ENCODE peak calls at places on chromosomes 5 and 9, in six cellular contexts. One of them, this sample, is unnamed. For H3K36me3, the result is how much of the 10 kb centered on the place peaks cover.

GRCh38 chr5:147611483-147611882 is 101.6 kb upstream of the DPYSL3 start:
- DNase-seq in aorta: no peak
- DNase-seq in upper lobe of left lung: no peak
- DNase-seq in body of pancreas: no peak
- DNase-seq in GM23338: peak
- DNase-seq in HAP-1: no peak
- DNase-seq in this sample: no peak

GRCh38 chr5:66805514-66806430 is 209.6 kb downstream of the MAST4 start:
- DNase-seq in upper lobe of left lung: no peak
- DNase-seq in GM23338: no peak
- DNase-seq in body of pancreas: no peak
- DNase-seq in aorta: no peak
- DNase-seq in HAP-1: no peak
- DNase-seq in this sample: no peak

GRCh38 chr9:95025213-95026170 is 292.0 kb downstream of the FANCC start:
- DNase-seq in aorta: peak
- DNase-seq in HAP-1: peak
- DNase-seq in upper lobe of left lung: peak
- DNase-seq in body of pancreas: peak
- DNase-seq in GM23338: no peak
- DNase-seq in this sample: peak

GRCh38 chr5:142316051-142316450 is 8.8 kb downstream of the SPRY4 start:
- DNase-seq in upper lobe of left lung: no peak
- DNase-seq in aorta: no peak
- DNase-seq in body of pancreas: no peak
- DNase-seq in GM23338: no peak
- DNase-seq in HAP-1: no peak
- DNase-seq in this sample: no peak

GRCh38 chr9:125983681-125984080 is 236.5 kb downstream of the PBX3 start:
- DNase-seq in body of pancreas: no peak
- DNase-seq in upper lobe of left lung: no peak
- DNase-seq in aorta: no peak
- DNase-seq in GM23338: no peak
- DNase-seq in HAP-1: no peak
- DNase-seq in this sample: no peak

GRCh38 chr5:93578813-93579560 is 2.0 kb downstream of the NR2F1-AS1 start:
- DNase-seq in aorta: peak
- DNase-seq in upper lobe of left lung: no peak
- DNase-seq in HAP-1: peak
- DNase-seq in GM23338: peak
- DNase-seq in body of pancreas: peak
- DNase-seq in this sample: no peak

GRCh38 chr5:454936-455335 is 12.0 kb downstream of the EXOC3 start:
- DNase-seq in GM23338: peak
- DNase-seq in upper lobe of left lung: peak
- DNase-seq in aorta: peak
- DNase-seq in HAP-1: peak
- DNase-seq in body of pancreas: no peak
- DNase-seq in this sample: peak

GRCh38 chr9:134897584-134898170 is 17.1 kb downstream of the FCN2 start:
- DNase-seq in upper lobe of left lung: no peak
- DNase-seq in GM23338: no peak
- DNase-seq in body of pancreas: no peak
- DNase-seq in aorta: no peak
- DNase-seq in HAP-1: no peak
- DNase-seq in this sample: no peak

GRCh38 chr5:169300468-169301385 is at the start of gene SLIT3:
- DNase-seq in HAP-1: peak
- DNase-seq in GM23338: peak
- DNase-seq in body of pancreas: peak
- DNase-seq in aorta: peak
- DNase-seq in upper lobe of left lung: no peak
- DNase-seq in this sample: peak

GRCh38 chr9:135933114-135933513 is 25.8 kb upstream of the CAMSAP1 start:
- DNase-seq in body of pancreas: no peak
- DNase-seq in GM23338: no peak
- DNase-seq in HAP-1: no peak
- DNase-seq in upper lobe of left lung: no peak
- DNase-seq in aorta: no peak
- DNase-seq in this sample: no peak

GRCh38 chr9:126947529-126947928 is 32.9 kb downstream of the RALGPS1 start:
- DNase-seq in upper lobe of left lung: no peak
- DNase-seq in GM23338: peak
- DNase-seq in HAP-1: no peak
- DNase-seq in aorta: no peak
- DNase-seq in body of pancreas: no peak
- DNase-seq in this sample: no peak

GRCh38 chr5:100550531-100551036 is 15.4 kb downstream of the FAM174A start:
- DNase-seq in body of pancreas: no peak
- DNase-seq in GM23338: no peak
- DNase-seq in HAP-1: no peak
- DNase-seq in upper lobe of left lung: no peak
- DNase-seq in aorta: no peak
- DNase-seq in this sample: no peak

GRCh38 chr9:127588740-127589506 is 23.2 kb upstream of the STXBP1 start:
- DNase-seq in aorta: no peak
- DNase-seq in body of pancreas: no peak
- DNase-seq in GM23338: peak
- DNase-seq in HAP-1: no peak
- DNase-seq in upper lobe of left lung: no peak
- DNase-seq in this sample: no peak

GRCh38 chr5:154995679-154996078 is 17.9 kb upstream of the KIF4B start:
- DNase-seq in body of pancreas: no peak
- DNase-seq in HAP-1: no peak
- DNase-seq in aorta: no peak
- DNase-seq in upper lobe of left lung: no peak
- DNase-seq in GM23338: peak
- DNase-seq in this sample: no peak

GRCh38 chr9:127931092-127931881 is 710 bp upstream of the PIP5KL1 start:
- DNase-seq in GM23338: peak
- DNase-seq in body of pancreas: no peak
- DNase-seq in HAP-1: peak
- DNase-seq in upper lobe of left lung: peak
- DNase-seq in aorta: peak
- DNase-seq in this sample: no peak

GRCh38 chr5:137141779-137142178 is 357.3 kb downstream of the SPOCK1 start:
- DNase-seq in HAP-1: no peak
- DNase-seq in aorta: no peak
- DNase-seq in GM23338: no peak
- DNase-seq in body of pancreas: no peak
- DNase-seq in upper lobe of left lung: no peak
- DNase-seq in this sample: no peak

GRCh38 chr5:158212915-158213314 is 354.0 kb upstream of the CLINT1 start:
- DNase-seq in upper lobe of left lung: no peak
- DNase-seq in aorta: no peak
- DNase-seq in GM23338: peak
- DNase-seq in body of pancreas: no peak
- DNase-seq in HAP-1: peak
- DNase-seq in this sample: no peak

GRCh38 chr5:143200781-143201398 is 202.6 kb downstream of the NR3C1 start:
- DNase-seq in upper lobe of left lung: no peak
- DNase-seq in aorta: no peak
- DNase-seq in body of pancreas: no peak
- DNase-seq in HAP-1: no peak
- DNase-seq in GM23338: no peak
- DNase-seq in this sample: no peak

GRCh38 chr5:79475174-79475466 is 38.8 kb downstream of the HOMER1 start:
- DNase-seq in GM23338: no peak
- DNase-seq in aorta: no peak
- DNase-seq in upper lobe of left lung: no peak
- DNase-seq in HAP-1: no peak
- DNase-seq in body of pancreas: no peak
- DNase-seq in this sample: no peak

GRCh38 chr5:157335534-157336422 is 69.9 kb downstream of the CYFIP2 start:
- DNase-seq in HAP-1: no peak
- DNase-seq in aorta: no peak
- DNase-seq in GM23338: no peak
- DNase-seq in upper lobe of left lung: no peak
- DNase-seq in body of pancreas: no peak
- DNase-seq in this sample: no peak

GRCh38 chr9:97367729-97368128 is 44.2 kb upstream of the TDRD7 start:
- DNase-seq in GM23338: no peak
- DNase-seq in aorta: no peak
- DNase-seq in body of pancreas: no peak
- DNase-seq in upper lobe of left lung: no peak
- DNase-seq in HAP-1: no peak
- DNase-seq in this sample: no peak

GRCh38 chr5:164376840-164377239 is 871.4 kb downstream of the MAT2B start:
- DNase-seq in aorta: no peak
- DNase-seq in body of pancreas: no peak
- DNase-seq in GM23338: no peak
- DNase-seq in HAP-1: no peak
- DNase-seq in upper lobe of left lung: no peak
- DNase-seq in this sample: no peak

GRCh38 chr9:134024393-134024792 is 888 bp upstream of the BRD3OS start:
- DNase-seq in aorta: no peak
- DNase-seq in upper lobe of left lung: no peak
- DNase-seq in GM23338: no peak
- DNase-seq in HAP-1: no peak
- DNase-seq in body of pancreas: no peak
- DNase-seq in this sample: no peak

GRCh38 chr5:118791986-118792734 is 196.2 kb downstream of the DTWD2 start:
- DNase-seq in HAP-1: peak
- DNase-seq in aorta: no peak
- DNase-seq in GM23338: peak
- DNase-seq in upper lobe of left lung: no peak
- DNase-seq in body of pancreas: peak
- DNase-seq in this sample: peak

GRCh38 chr5:8954801-8955200 is 591.1 kb downstream of the SEMA5A start:
- DNase-seq in aorta: no peak
- DNase-seq in upper lobe of left lung: no peak
- DNase-seq in body of pancreas: no peak
- DNase-seq in HAP-1: no peak
- DNase-seq in GM23338: peak
- DNase-seq in this sample: no peak

GRCh38 chr9:99076030-99076429 is 28.9 kb upstream of the TGFBR1 start:
- DNase-seq in HAP-1: no peak
- DNase-seq in aorta: no peak
- DNase-seq in GM23338: no peak
- DNase-seq in body of pancreas: no peak
- DNase-seq in upper lobe of left lung: no peak
- DNase-seq in this sample: no peak

GRCh38 chr5:115069087-115069968 is 100.4 kb downstream of the TRIM36 start:
- DNase-seq in body of pancreas: peak
- DNase-seq in HAP-1: peak
- DNase-seq in upper lobe of left lung: no peak
- DNase-seq in aorta: no peak
- DNase-seq in GM23338: peak
- DNase-seq in this sample: peak

GRCh38 chr5:151028717-151029116 is 8.3 kb downstream of the GPX3 start:
- DNase-seq in HAP-1: no peak
- DNase-seq in aorta: peak
- DNase-seq in upper lobe of left lung: no peak
- DNase-seq in body of pancreas: no peak
- DNase-seq in GM23338: no peak
- DNase-seq in this sample: peak
- H3K36me3 ChIP-seq in HAP-1: under half
- H3K36me3 ChIP-seq in aorta: under half
- H3K36me3 ChIP-seq in upper lobe of left lung: half or more
- H3K36me3 ChIP-seq in body of pancreas: under half
- H3K36me3 ChIP-seq in GM23338: under half
- H3K36me3 ChIP-seq in this sample: half or more

GRCh38 chr9:18810581-18810980 is 222.4 kb downstream of the SAXO1 start:
- DNase-seq in GM23338: no peak
- DNase-seq in body of pancreas: no peak
- DNase-seq in HAP-1: no peak
- DNase-seq in upper lobe of left lung: no peak
- DNase-seq in aorta: no peak
- DNase-seq in this sample: no peak

GRCh38 chr9:18800579-18800978 is 232.4 kb downstream of the SAXO1 start:
- DNase-seq in GM23338: no peak
- DNase-seq in aorta: no peak
- DNase-seq in upper lobe of left lung: no peak
- DNase-seq in body of pancreas: no peak
- DNase-seq in HAP-1: no peak
- DNase-seq in this sample: no peak

GRCh38 chr9:18806277-18806676 is 226.7 kb downstream of the SAXO1 start:
- DNase-seq in body of pancreas: no peak
- DNase-seq in upper lobe of left lung: no peak
- DNase-seq in GM23338: no peak
- DNase-seq in aorta: no peak
- DNase-seq in HAP-1: no peak
- DNase-seq in this sample: no peak

GRCh38 chr9:18811171-18811570 is 221.8 kb downstream of the SAXO1 start:
- DNase-seq in body of pancreas: no peak
- DNase-seq in HAP-1: no peak
- DNase-seq in upper lobe of left lung: no peak
- DNase-seq in aorta: no peak
- DNase-seq in GM23338: no peak
- DNase-seq in this sample: no peak

DNA sequence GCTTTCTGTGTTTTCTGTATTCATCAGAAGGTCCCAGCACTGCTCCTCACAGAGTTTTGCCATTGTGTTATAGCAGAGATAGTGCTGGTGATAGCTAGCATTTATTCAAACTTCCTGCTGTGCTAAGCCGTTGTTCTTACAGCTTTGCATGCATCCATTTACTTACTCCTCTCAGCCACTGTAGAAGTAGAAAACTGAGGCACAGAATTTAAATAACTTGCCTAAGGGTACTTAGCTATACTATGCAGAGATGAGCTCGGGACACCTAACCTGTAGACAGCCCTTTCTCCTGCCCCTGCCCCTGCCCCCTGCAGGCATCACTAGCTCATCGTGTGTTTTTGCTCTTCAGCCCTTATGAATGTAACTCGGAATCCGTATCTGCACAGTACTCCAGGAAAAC is 227.6 kb downstream of the SAXO1 start:
- DNase-seq in HAP-1: no peak
- DNase-seq in GM23338: no peak
- DNase-seq in upper lobe of left lung: no peak
- DNase-seq in body of pancreas: no peak
- DNase-seq in aorta: no peak
- DNase-seq in this sample: no peak
- H3K36me3 ChIP-seq in HAP-1: under half
- H3K36me3 ChIP-seq in GM23338: under half
- H3K36me3 ChIP-seq in upper lobe of left lung: under half
- H3K36me3 ChIP-seq in body of pancreas: under half
- H3K36me3 ChIP-seq in aorta: under half
- H3K36me3 ChIP-seq in this sample: under half

DNA sequence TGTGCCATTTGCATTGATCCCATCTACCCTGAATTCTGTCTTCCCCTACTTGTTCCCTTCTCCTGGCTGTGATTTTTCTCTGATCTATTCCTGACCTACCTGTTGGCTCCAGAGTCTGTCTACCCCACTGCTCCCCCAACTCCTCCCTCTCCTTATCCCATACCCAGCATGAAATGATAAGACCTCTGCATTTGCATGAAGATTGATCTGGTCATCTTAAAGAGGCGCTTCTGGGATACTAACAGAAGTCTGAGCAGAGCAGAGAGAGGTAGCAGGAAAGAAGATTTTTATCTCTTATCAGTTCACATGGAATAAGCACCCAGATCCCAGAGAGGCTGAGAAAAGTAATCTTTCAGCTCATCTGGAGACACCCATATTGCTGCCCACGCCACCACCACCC is 18.3 kb upstream of the GLIPR2 start:
- DNase-seq in HAP-1: no peak
- DNase-seq in aorta: no peak
- DNase-seq in GM23338: no peak
- DNase-seq in body of pancreas: no peak
- DNase-seq in upper lobe of left lung: no peak
- DNase-seq in this sample: no peak
- H3K36me3 ChIP-seq in HAP-1: under half
- H3K36me3 ChIP-seq in aorta: under half
- H3K36me3 ChIP-seq in GM23338: under half
- H3K36me3 ChIP-seq in body of pancreas: under half
- H3K36me3 ChIP-seq in upper lobe of left lung: under half
- H3K36me3 ChIP-seq in this sample: under half

GRCh38 chr9:113513111-113513510 is 49.6 kb downstream of the RGS3 start:
- DNase-seq in body of pancreas: no peak
- DNase-seq in GM23338: no peak
- DNase-seq in aorta: no peak
- DNase-seq in upper lobe of left lung: no peak
- DNase-seq in HAP-1: no peak
- DNase-seq in this sample: no peak
- H3K36me3 ChIP-seq in body of pancreas: under half
- H3K36me3 ChIP-seq in GM23338: under half
- H3K36me3 ChIP-seq in aorta: under half
- H3K36me3 ChIP-seq in upper lobe of left lung: under half
- H3K36me3 ChIP-seq in HAP-1: under half
- H3K36me3 ChIP-seq in this sample: under half

This sample was measured in tibial artery.